ENCODE peak calls at places on chromosomes 3 and 15, in five cellular contexts. E is ovary, D is fibroblast of pulmonary artery, X is mammary epithelial cell, J is IMR-90. A is an unnamed sample.

GRCh38 chr15:48963524-48964113 is at the start of gene SHC4:
- DNase-seq in D (peak; percentile 88), E (peak; percentile 67), J (peak; percentile 86), X (peak; percentile 86), A (peak; percentile 83)

GRCh38 chr3:72698154-72698917 is 149.9 kb downstream of the SHQ1 start:
- DNase-seq in J (no peak), D (no peak), E (no peak), X (no peak), A (no peak)

GRCh38 chr15:47443839-47444238 is 273.5 kb upstream of the SEMA6D start:
- DNase-seq in E (no peak), J (peak; percentile 65), X (peak; percentile 86), D (no peak), A (peak; percentile 85)

GRCh38 chr15:50880651-50881114 is 27.8 kb upstream of the AP4E1 start:
- DNase-seq in X (peak; percentile 68), J (peak; percentile 86), E (no peak), D (peak; percentile 72), A (peak; percentile 59)

GRCh38 chr3:133292251-133292650 is 107.6 kb upstream of the BFSP2 start:
- DNase-seq in J (no peak), E (no peak), D (no peak), X (no peak), A (no peak)

GRCh38 chr3:127544151-127544805 is 46.3 kb downstream of the TPRA1 start:
- DNase-seq in J (peak; percentile 60), D (peak; percentile 72), X (peak; percentile 43), E (peak; percentile 76), A (peak; percentile 73)

GRCh38 chr3:9180764-9181117 is 68.7 kb downstream of the SRGAP3 start:
- DNase-seq in X (no peak), D (no peak), J (no peak), E (no peak), A (no peak)

GRCh38 chr3:123993818-123994217 is 1.9 kb upstream of the ROPN1 start:
- DNase-seq in J (no peak), D (no peak), X (no peak), E (no peak), A (no peak)

GRCh38 chr15:64046347-64047153 is at the start of gene DAPK2:
- DNase-seq in D (peak; percentile 49), X (peak; percentile 56), E (peak; percentile 76), J (peak; percentile 34), A (peak; percentile 65)

GRCh38 chr3:177144922-177145321 is 52.4 kb downstream of the TBL1XR1 start:
- DNase-seq in D (no peak), J (no peak), E (no peak), X (peak; percentile 64), A (peak; percentile 74)

GRCh38 chr3:153927107-153927506 is 194.1 kb upstream of the ARHGEF26 start:
- DNase-seq in E (no peak), D (peak; percentile 85), J (peak; percentile 60), X (peak; percentile 54), A (peak; percentile 38)

DNA sequence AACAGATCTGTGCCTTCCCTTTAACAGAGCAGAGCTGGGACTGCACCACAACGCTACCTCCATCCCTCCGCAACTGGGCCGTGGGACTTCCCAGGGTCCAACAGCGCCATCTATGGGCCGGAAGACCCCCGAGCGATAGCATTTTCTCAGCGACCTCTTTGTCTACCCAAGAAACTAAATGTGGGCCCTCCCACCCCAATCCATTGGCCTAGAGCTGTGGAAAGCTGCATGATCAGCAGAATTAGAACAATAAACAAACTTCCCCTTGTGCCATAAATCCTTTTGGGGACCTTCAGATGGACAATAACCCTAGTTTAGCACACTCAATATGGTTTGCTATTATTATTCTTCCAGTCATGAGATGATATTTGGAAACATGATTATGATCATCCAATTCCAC is 74.8 kb upstream of the NTRK3 start:
- DNase-seq in E (no peak), J (peak; percentile 4), X (peak; percentile 21), D (peak; percentile 31), A (peak; percentile 5)
- TF ChIP-seq CTCF in E (no peak), J (peak; percentile 26), X (peak; percentile 33), D (peak; percentile 48), A (peak; percentile 9)

GRCh38 chr3:147120029-147120428 is 286.3 kb downstream of the ZIC4 start:
- DNase-seq in D (peak; percentile 29), J (peak; percentile 45), X (no peak), E (no peak), A (peak; percentile 3)
- H3K4me3 ChIP-seq in D (no peak overlapping the region), J (no peak overlapping the region), X (no peak overlapping the region), E (no peak overlapping the region), A (no peak overlapping the region)

DNA sequence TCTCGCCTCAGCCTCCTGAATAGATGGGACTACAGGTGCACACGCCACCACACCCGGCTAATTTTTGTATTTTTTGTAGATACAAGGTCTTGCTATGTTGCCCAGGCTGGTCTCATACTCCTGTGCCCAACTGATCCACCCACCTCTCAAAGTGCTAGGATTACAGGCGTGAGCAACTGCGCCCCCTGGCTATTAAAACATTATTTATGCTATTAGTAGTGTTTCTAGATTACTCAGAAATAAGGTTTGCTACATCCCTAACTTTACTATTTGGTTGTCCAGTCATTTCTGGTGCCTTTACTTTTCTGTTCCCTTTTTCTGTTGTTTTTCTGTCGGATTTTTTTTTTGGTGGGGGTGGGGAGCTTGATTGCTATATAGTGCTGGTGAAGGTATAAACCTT is 393.6 kb upstream of the TPM1 start:
- DNase-seq in D (peak; percentile 31), X (no peak), J (no peak), E (no peak), A (peak; percentile 43)
- TF ChIP-seq CTCF in D (peak; percentile 29), X (peak; percentile 9), J (peak; percentile 25), E (no peak), A (peak; percentile 22)

GRCh38 chr3:179826247-179826637 is 173.4 kb downstream of the USP13 start:
- DNase-seq in D (no peak), E (no peak), X (no peak), J (no peak), A (no peak)

GRCh38 chr3:179829391-179829790 is 176.6 kb downstream of the USP13 start:
- DNase-seq in J (no peak), X (no peak), E (peak; percentile 43), D (no peak), A (no peak)

GRCh38 chr3:179828738-179829137 is 175.9 kb downstream of the USP13 start:
- DNase-seq in X (no peak), J (no peak), D (no peak), E (no peak), A (no peak)

GRCh38 chr3:179825527-179826246 is 172.8 kb downstream of the USP13 start:
- DNase-seq in X (no peak), E (no peak), D (no peak), J (no peak), A (no peak)
- H3K4me3 ChIP-seq in X (no peak overlapping the region), E (no peak overlapping the region), D (no peak overlapping the region), J (no peak overlapping the region), A (no peak overlapping the region)